ENCODE peak calls at places on chromosomes 2 and 18, in five cellular contexts. N, W, L, Y and G are unnamed samples.
A peak's percentile ranks its signal among the peaks of the same experiment; 100 is the strongest.

GRCh38 chr2:235008584-235009044 is 56.8 kb downstream of the SH3BP4 start:
- DNase-seq in N (no peak), W (no peak), L (no peak), Y (peak; percentile 32), G (no peak)

GRCh38 chr2:135657806-135658582 is 83.7 kb upstream of the UBXN4 start:
- DNase-seq in N (peak; percentile 68), W (no peak), L (no peak), Y (no peak), G (peak; percentile 84)

GRCh38 chr2:127564429-127565260 is 29.2 kb downstream of the MYO7B start:
- DNase-seq in N (no peak), W (no peak), L (no peak), Y (no peak), G (no peak)

GRCh38 chr2:186691900-186692299 is 2.0 kb upstream of the FAM171B start:
- DNase-seq in N (no peak), W (no peak), L (no peak), Y (no peak), G (no peak)

GRCh38 chr2:59754336-59754735 is 799.1 kb downstream of the BCL11A start:
- DNase-seq in N (peak; percentile 6), W (no peak), L (no peak), Y (no peak), G (no peak)

GRCh38 chr18:8373486-8373885 is 235.8 kb upstream of the RAB12 start:
- DNase-seq in N (no peak), W (no peak), L (no peak), Y (no peak), G (no peak)

GRCh38 chr2:9806656-9807055 is 36.6 kb upstream of the TAF1B start:
- DNase-seq in N (no peak), W (no peak), L (no peak), Y (no peak), G (no peak)

GRCh38 chr2:47512581-47513083 is 109.7 kb downstream of the MSH2 start:
- DNase-seq in N (no peak), W (no peak), L (peak; percentile 38), Y (no peak), G (no peak)

GRCh38 chr2:240961878-240962277 is 36.5 kb upstream of the SNED1 start:
- DNase-seq in N (no peak), W (no peak), L (no peak), Y (no peak), G (no peak)

GRCh38 chr2:219038600-219038999 is 2.7 kb downstream of the CFAP65 start:
- DNase-seq in N (no peak), W (no peak), L (no peak), Y (no peak), G (no peak)

GRCh38 chr2:70941701-70942100 is 6.0 kb downstream of the ATP6V1B1 start:
- DNase-seq in N (no peak), W (no peak), L (no peak), Y (no peak), G (no peak)

GRCh38 chr2:222271854-222272253 is 26.9 kb downstream of the PAX3 start:
- DNase-seq in N (no peak), W (no peak), L (no peak), Y (no peak), G (no peak)

GRCh38 chr18:55592572-55592971 is 4.6 kb upstream of the TCF4 start:
- DNase-seq in N (no peak), W (no peak), L (no peak), Y (no peak), G (no peak)

GRCh38 chr2:236715511-236715961 is 145.9 kb downstream of the ACKR3 start:
- DNase-seq in N (no peak), W (no peak), L (no peak), Y (peak; percentile 32), G (no peak)

GRCh38 chr2:209901187-209901586 is 101.3 kb upstream of the RPE start:
- DNase-seq in N (no peak), W (no peak), L (no peak), Y (no peak), G (no peak)

GRCh38 chr18:10261315-10262276 is 192.8 kb upstream of the APCDD1 start:
- DNase-seq in N (no peak), W (no peak), L (peak; percentile 72), Y (no peak), G (no peak)

GRCh38 chr2:239182981-239183791 is 217.6 kb downstream of the HDAC4 start:
- DNase-seq in N (no peak), W (no peak), L (no peak), Y (no peak), G (no peak)

GRCh38 chr2:180268006-180268405 is 260.9 kb upstream of the CWC22 start:
- DNase-seq in N (no peak), W (no peak), L (no peak), Y (no peak), G (no peak)

GRCh38 chr2:167783266-167784070 is 463.9 kb downstream of the STK39 start:
- DNase-seq in N (no peak), W (no peak), L (no peak), Y (no peak), G (no peak)

GRCh38 chr2:25521665-25522387 is 151.6 kb downstream of the DTNB start:
- DNase-seq in N (peak; percentile 34), W (peak; percentile 60), L (peak; percentile 56), Y (peak; percentile 61), G (peak; percentile 55)

GRCh38 chr18:79400091-79400590 is 4.4 kb downstream of the NFATC1 start:
- DNase-seq in N (peak; percentile 86), W (no peak), L (peak; percentile 70), Y (no peak), G (peak; percentile 78)

GRCh38 chr2:14749869-14750268 is 117.4 kb downstream of the LRATD1 start:
- DNase-seq in N (no peak), W (no peak), L (no peak), Y (no peak), G (no peak)

GRCh38 chr2:192196451-192197194 is 1.9 kb upstream of the TMEFF2 start:
- DNase-seq in N (no peak), W (no peak), L (no peak), Y (peak; percentile 20), G (no peak)

GRCh38 chr2:156077041-156077735 is 255.3 kb downstream of the NR4A2 start:
- DNase-seq in N (no peak), W (no peak), L (no peak), Y (no peak), G (no peak)

GRCh38 chr2:215465246-215465645 is 29.4 kb upstream of the FN1 start:
- DNase-seq in N (no peak), W (no peak), L (no peak), Y (peak; percentile 70), G (no peak)

GRCh38 chr2:127078028-127078427 is 28.9 kb downstream of the BIN1 start:
- DNase-seq in N (no peak), W (no peak), L (no peak), Y (no peak), G (no peak)

GRCh38 chr2:160270571-160271113 is 70.6 kb upstream of the ITGB6 start:
- DNase-seq in N (no peak), W (no peak), L (no peak), Y (no peak), G (no peak)

GRCh38 chr2:160294339-160294803 is 94.3 kb upstream of the ITGB6 start:
- DNase-seq in N (peak; percentile 69), W (no peak), L (peak; percentile 50), Y (no peak), G (peak; percentile 47)

GRCh38 chr2:164479460-164479859 is 141.8 kb downstream of the GRB14 start:
- DNase-seq in N (peak; percentile 20), W (peak; percentile 19), L (no peak), Y (peak; percentile 62), G (peak; percentile 2)

GRCh38 chr2:215711484-215712034 is 275.7 kb upstream of the FN1 start:
- DNase-seq in N (no peak), W (no peak), L (no peak), Y (no peak), G (no peak)

GRCh38 chr2:240143801-240144648 is 3.6 kb upstream of the OTOS start:
- DNase-seq in N (peak; percentile 88), W (peak; percentile 21), L (peak; percentile 55), Y (peak; percentile 28), G (peak; percentile 83)

GRCh38 chr18:79332601-79333000 is 63.1 kb upstream of the NFATC1 start:
- DNase-seq in N (no peak), W (no peak), L (no peak), Y (peak; percentile 91), G (no peak)

GRCh38 chr18:25467226-25468065 is 115.5 kb upstream of the ZNF521 start:
- DNase-seq in N (no peak), W (no peak), L (no peak), Y (no peak), G (no peak)